ENCODE peak calls at places on chromosomes 2 and 18, in five cellular contexts. X is tibial nerve, M is transverse colon, N is adrenal gland, Y is GM12878. R is an unnamed sample.

GRCh38 chr18:37266290-37266689 is 299.3 kb downstream of the CELF4 start:
- DNase-seq in X (no peak), M (no peak), N (no peak), Y (no peak), R (no peak)

GRCh38 chr18:77057043-77057442 is 75.5 kb downstream of the MBP start:
- DNase-seq in X (no peak), M (no peak), N (no peak), Y (no peak), R (peak)

GRCh38 chr2:110115291-110116032 is at the start of gene MALL:
- DNase-seq in X (no peak), M (peak), N (no peak), Y (no peak), R (no peak)

GRCh38 chr2:144704696-144705095 is 184.8 kb upstream of the ZEB2 start:
- DNase-seq in X (no peak), M (no peak), N (no peak), Y (no peak), R (no peak)

GRCh38 chr2:28606986-28607441 is 111.2 kb downstream of the PLB1 start:
- DNase-seq in X (no peak), M (no peak), N (no peak), Y (no peak), R (no peak)

GRCh38 chr2:28639836-28640235 is 111.8 kb upstream of the PPP1CB start:
- DNase-seq in X (no peak), M (peak), N (no peak), Y (no peak), R (no peak)

GRCh38 chr2:88658318-88658717 is 31.1 kb upstream of the EIF2AK3 start:
- DNase-seq in X (no peak), M (no peak), N (no peak), Y (no peak), R (no peak)

GRCh38 chr18:11523809-11524208 is 85.6 kb upstream of the SLC35G4 start:
- DNase-seq in X (no peak), M (no peak), N (no peak), Y (no peak), R (no peak)

GRCh38 chr2:161650116-161651015 is 26.1 kb downstream of the SLC4A10 start:
- DNase-seq in X (no peak), M (no peak), N (no peak), Y (no peak), R (no peak)

GRCh38 chr18:59954746-59955145 is 55.0 kb downstream of the PMAIP1 start:
- DNase-seq in X (no peak), M (no peak), N (no peak), Y (no peak), R (no peak)

GRCh38 chr18:29188760-29189159 is 1011.8 kb upstream of the CDH2 start:
- DNase-seq in X (no peak), M (no peak), N (no peak), Y (no peak), R (no peak)

DNA sequence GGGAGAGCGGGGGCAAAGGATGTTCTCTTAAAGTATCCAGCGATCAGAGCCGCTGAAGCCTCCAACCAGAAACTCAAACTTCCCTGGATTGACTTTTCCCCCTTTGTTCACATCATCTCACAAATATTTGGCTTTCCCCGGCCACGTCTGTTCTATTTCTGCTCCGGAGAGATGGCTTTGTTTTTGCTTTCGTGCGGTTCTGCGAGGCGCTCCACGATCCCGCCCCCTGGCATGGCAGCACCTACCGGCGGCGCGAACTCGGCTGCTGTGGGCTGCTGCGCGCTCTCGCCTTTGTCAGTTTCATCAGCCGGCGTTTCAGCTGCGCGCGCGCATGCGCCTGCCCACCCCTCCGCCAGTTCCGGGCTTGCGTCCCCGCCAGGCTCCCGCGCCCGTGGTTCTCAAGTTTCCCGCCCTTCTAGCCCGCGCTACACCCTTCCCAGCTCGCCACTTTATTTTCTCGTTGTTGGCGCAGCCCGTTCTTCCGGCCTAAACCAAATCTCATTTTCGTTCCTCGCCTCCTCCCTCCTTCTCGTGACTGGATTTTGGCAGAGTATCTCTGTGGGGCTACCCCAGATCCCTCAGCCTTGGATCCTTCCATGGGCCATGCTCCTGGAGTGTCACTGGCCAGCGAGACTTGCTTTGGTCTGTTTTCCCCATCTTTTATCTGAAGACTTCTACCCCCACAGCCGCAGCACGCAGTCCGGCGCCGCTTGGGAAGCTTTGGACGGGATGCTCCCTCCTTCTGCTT is 98.0 kb downstream of the INSIG2 start:
- DNase-seq in X (peak), M (peak), N (peak), Y (peak), R (peak)
- TF ChIP-seq POLR2A in X (no peak), M (peak), N (peak), Y (peak), R (peak)

GRCh38 chr2:218894168-218895157 is 13.8 kb downstream of the WNT10A start:
- DNase-seq in X (no peak), M (no peak), N (no peak), Y (no peak), R (no peak)
- TF ChIP-seq POLR2A in X (no peak), M (no peak), N (no peak), Y (no peak), R (no peak)

DNA sequence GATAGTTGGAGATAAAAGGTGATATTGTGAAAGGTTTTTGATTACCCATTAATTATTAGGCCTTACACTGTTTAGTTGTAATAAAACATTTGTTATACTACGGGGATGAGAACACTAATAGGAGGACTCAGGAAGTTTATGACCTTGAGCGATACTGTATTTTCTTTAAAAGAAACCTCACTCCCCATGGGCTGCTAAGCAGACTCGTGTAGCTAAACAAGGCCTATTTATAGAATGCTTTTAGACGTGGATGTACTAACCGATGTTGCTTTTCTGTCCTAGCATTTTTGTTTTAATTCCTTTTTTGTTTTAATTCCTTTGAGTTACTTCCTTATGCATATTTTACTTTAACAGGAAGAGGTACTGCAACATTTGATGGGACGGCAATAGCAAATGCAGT is 22.9 kb downstream of the MSH6 start:
- DNase-seq in X (no peak), M (no peak), N (no peak), Y (no peak), R (no peak)
- TF ChIP-seq POLR2A in X (no peak), M (no peak), N (no peak), Y (no peak), R (no peak)

GRCh38 chr2:177852389-177852788 is 220.2 kb downstream of the PDE11A start:
- DNase-seq in X (no peak), M (no peak), N (no peak), Y (no peak), R (no peak)

GRCh38 chr2:177857538-177857937 is 215.0 kb downstream of the PDE11A start:
- DNase-seq in X (no peak), M (no peak), N (no peak), Y (no peak), R (no peak)
- TF ChIP-seq POLR2A in X (no peak), M (no peak), N (no peak), Y (no peak), R (no peak)

DNA sequence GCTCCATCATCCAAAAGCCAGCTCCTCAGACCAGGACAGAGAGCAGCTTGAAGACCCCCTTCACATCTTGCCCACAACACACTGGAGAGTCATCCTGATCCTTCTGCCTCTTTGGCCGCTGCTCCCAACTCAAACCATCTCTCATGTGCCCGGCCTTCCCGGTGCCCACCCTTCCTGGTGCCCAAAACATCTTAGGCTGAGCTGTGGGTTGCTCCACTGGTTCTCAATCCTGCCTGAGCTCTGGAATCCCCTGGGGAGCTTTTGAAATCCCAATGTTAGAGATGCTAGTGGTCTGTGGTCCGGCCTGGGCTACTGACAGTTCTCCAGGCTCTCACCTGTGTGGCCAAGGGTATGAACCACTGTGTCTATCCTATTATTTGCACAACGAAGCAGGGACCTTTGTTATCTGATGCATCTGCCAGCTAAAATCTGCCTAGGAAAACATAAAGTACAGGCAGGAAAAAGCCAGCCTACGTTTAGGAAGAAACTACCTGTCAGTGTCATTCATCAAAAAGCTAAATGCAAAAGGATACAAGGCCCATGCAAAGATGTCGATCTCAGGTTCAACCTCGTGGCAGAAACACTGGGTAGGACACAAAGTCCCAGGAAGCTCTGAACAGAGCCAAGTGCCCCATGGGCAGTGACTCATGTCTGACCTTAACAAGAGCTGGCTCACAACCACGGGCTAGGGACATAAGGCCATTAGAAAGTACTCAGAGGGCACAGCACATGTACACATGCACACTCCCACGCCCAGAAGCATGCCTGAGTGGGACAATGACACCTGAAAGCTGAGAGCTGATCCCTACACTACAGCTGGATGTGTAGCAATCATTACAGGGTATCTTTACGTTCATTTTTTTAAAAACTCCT is 30.8 kb downstream of the TBC1D8 start:
- DNase-seq in X (peak), M (peak), N (peak), Y (no peak), R (peak)
- TF ChIP-seq POLR2A in X (no peak), M (no peak), N (peak), Y (no peak), R (peak)

DNA sequence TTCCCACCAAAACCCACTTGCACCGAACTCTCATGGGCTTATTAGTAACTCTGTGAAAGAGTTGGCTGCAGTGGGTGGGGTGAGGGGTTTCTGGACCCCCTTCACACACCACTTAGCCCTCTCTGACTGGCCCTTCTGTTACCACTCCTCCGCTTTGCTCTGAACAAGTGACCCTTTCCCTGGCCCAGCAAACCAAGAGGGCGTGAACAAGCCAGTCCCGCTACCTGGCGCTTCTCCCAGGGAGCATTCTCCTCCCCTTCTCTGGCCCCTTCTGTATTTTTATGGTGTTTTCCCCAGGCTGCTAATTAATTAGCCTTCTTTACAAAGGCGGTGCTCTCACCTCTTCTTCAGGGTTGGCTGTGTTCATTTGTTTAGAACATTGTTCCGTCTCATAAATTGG is 180.1 kb downstream of the MGAT5 start:
- DNase-seq in X (no peak), M (no peak), N (no peak), Y (no peak), R (no peak)
- TF ChIP-seq POLR2A in X (no peak), M (no peak), N (no peak), Y (no peak), R (no peak)

DNA sequence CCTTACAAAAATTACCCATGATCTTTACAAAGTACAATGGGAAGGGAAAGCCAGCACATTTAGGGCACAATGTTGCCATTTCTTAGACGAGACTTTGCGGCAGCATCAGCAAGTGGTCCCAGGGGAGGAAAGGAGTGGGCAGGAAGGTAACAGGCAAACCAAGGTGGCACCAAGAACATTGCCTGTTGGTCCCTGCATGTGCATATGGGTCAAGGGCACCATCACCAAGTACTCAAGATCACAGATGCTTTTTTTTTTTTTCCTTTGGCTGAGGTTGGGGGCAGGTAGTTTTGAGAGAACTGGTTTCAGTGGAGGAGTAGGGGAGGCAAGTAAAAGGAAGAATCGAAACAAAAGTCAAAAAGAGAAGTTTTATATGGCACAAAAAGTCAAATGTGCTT is 753 bp upstream of the CYTIP start:
- DNase-seq in X (no peak), M (no peak), N (no peak), Y (no peak), R (no peak)
- TF ChIP-seq POLR2A in X (no peak), M (no peak), N (no peak), Y (peak), R (no peak)

R was measured in heart left ventricle.